ENCODE peak calls at places on chromosomes 16 and 17, in nine cellular contexts. One of them, this sample, is unnamed.

GRCh38 chr17:28404812-28405570 is 1.0 kb downstream of the SLC46A1 start:
- DNase-seq in MG63: no peak
- DNase-seq in AG09309: no peak
- DNase-seq in left ventricle myocardium inferior: no peak
- DNase-seq in AG04449: no peak
- DNase-seq in testis: peak; percentile 27
- DNase-seq in AG04450: no peak
- DNase-seq in colonic mucosa: no peak
- DNase-seq in SK-N-SH: peak; percentile 73
- DNase-seq in this sample: no peak

GRCh38 chr17:80850817-80851216 is 140.8 kb upstream of the CHMP6 start:
- DNase-seq in MG63: peak; percentile 65
- DNase-seq in AG09309: no peak
- DNase-seq in left ventricle myocardium inferior: no peak
- DNase-seq in AG04449: no peak
- DNase-seq in testis: no peak
- DNase-seq in AG04450: no peak
- DNase-seq in colonic mucosa: no peak
- DNase-seq in SK-N-SH: no peak
- DNase-seq in this sample: no peak

GRCh38 chr17:56772442-56772841 is 61.3 kb downstream of the C17orf67 start:
- DNase-seq in MG63: no peak
- DNase-seq in AG09309: no peak
- DNase-seq in left ventricle myocardium inferior: no peak
- DNase-seq in AG04449: no peak
- DNase-seq in testis: no peak
- DNase-seq in AG04450: no peak
- DNase-seq in colonic mucosa: no peak
- DNase-seq in SK-N-SH: no peak
- DNase-seq in this sample: no peak

GRCh38 chr16:89020925-89021595 is 44.1 kb upstream of the CBFA2T3 start:
- DNase-seq in MG63: no peak
- DNase-seq in AG09309: no peak
- DNase-seq in left ventricle myocardium inferior: peak; percentile 5
- DNase-seq in AG04449: no peak
- DNase-seq in testis: no peak
- DNase-seq in AG04450: no peak
- DNase-seq in colonic mucosa: no peak
- DNase-seq in SK-N-SH: no peak
- DNase-seq in this sample: no peak

GRCh38 chr17:65855245-65855644 is 293.8 kb upstream of the AXIN2 start:
- DNase-seq in MG63: peak; percentile 34
- DNase-seq in AG09309: no peak
- DNase-seq in left ventricle myocardium inferior: no peak
- DNase-seq in AG04449: no peak
- DNase-seq in testis: no peak
- DNase-seq in AG04450: no peak
- DNase-seq in colonic mucosa: peak; percentile 36
- DNase-seq in SK-N-SH: no peak
- DNase-seq in this sample: no peak

GRCh38 chr17:14724770-14725169 is 423.9 kb downstream of the HS3ST3B1 start:
- DNase-seq in MG63: no peak
- DNase-seq in AG09309: no peak
- DNase-seq in left ventricle myocardium inferior: no peak
- DNase-seq in AG04449: no peak
- DNase-seq in testis: no peak
- DNase-seq in AG04450: no peak
- DNase-seq in colonic mucosa: no peak
- DNase-seq in SK-N-SH: no peak
- DNase-seq in this sample: no peak

GRCh38 chr16:62213763-62214162 is 177.5 kb upstream of the CDH8 start:
- DNase-seq in MG63: no peak
- DNase-seq in AG09309: no peak
- DNase-seq in left ventricle myocardium inferior: no peak
- DNase-seq in AG04449: no peak
- DNase-seq in testis: peak; percentile 46
- DNase-seq in AG04450: no peak
- DNase-seq in colonic mucosa: no peak
- DNase-seq in SK-N-SH: no peak
- DNase-seq in this sample: no peak

GRCh38 chr16:85068746-85069145 is 41.2 kb downstream of the KIAA0513 start:
- DNase-seq in MG63: no peak
- DNase-seq in AG09309: no peak
- DNase-seq in left ventricle myocardium inferior: no peak
- DNase-seq in AG04449: no peak
- DNase-seq in testis: no peak
- DNase-seq in AG04450: no peak
- DNase-seq in colonic mucosa: no peak
- DNase-seq in SK-N-SH: no peak
- DNase-seq in this sample: no peak

GRCh38 chr17:64774888-64775600 is 112.9 kb upstream of the SMURF2 start:
- DNase-seq in MG63: no peak
- DNase-seq in AG09309: no peak
- DNase-seq in left ventricle myocardium inferior: no peak
- DNase-seq in AG04449: no peak
- DNase-seq in testis: no peak
- DNase-seq in AG04450: no peak
- DNase-seq in colonic mucosa: no peak
- DNase-seq in SK-N-SH: no peak
- DNase-seq in this sample: no peak

GRCh38 chr16:47143329-47143676 is 442 bp downstream of the NETO2 start:
- DNase-seq in MG63: peak; percentile 76
- DNase-seq in AG09309: no peak
- DNase-seq in left ventricle myocardium inferior: peak; percentile 47
- DNase-seq in AG04449: no peak
- DNase-seq in testis: peak; percentile 74
- DNase-seq in AG04450: no peak
- DNase-seq in colonic mucosa: peak; percentile 55
- DNase-seq in SK-N-SH: peak; percentile 92
- DNase-seq in this sample: no peak

GRCh38 chr17:77320046-77320445 is 179.3 kb downstream of the SEC14L1 start:
- DNase-seq in MG63: peak; percentile 43
- DNase-seq in AG09309: no peak
- DNase-seq in left ventricle myocardium inferior: no peak
- DNase-seq in AG04449: no peak
- DNase-seq in testis: no peak
- DNase-seq in AG04450: no peak
- DNase-seq in colonic mucosa: no peak
- DNase-seq in SK-N-SH: peak; percentile 44
- DNase-seq in this sample: no peak

GRCh38 chr17:28902819-28903545 is at the start of gene DHRS13:
- DNase-seq in MG63: peak; percentile 92
- DNase-seq in AG09309: no peak
- DNase-seq in left ventricle myocardium inferior: peak; percentile 90
- DNase-seq in AG04449: no peak
- DNase-seq in testis: peak; percentile 87
- DNase-seq in AG04450: peak; percentile 57
- DNase-seq in colonic mucosa: peak; percentile 94
- DNase-seq in SK-N-SH: peak; percentile 99
- DNase-seq in this sample: peak; percentile 67

GRCh38 chr16:73527191-73527590 is 479.3 kb upstream of the ZFHX3 start:
- DNase-seq in MG63: no peak
- DNase-seq in AG09309: no peak
- DNase-seq in left ventricle myocardium inferior: no peak
- DNase-seq in AG04449: no peak
- DNase-seq in testis: no peak
- DNase-seq in AG04450: no peak
- DNase-seq in colonic mucosa: no peak
- DNase-seq in SK-N-SH: no peak
- DNase-seq in this sample: no peak

DNA sequence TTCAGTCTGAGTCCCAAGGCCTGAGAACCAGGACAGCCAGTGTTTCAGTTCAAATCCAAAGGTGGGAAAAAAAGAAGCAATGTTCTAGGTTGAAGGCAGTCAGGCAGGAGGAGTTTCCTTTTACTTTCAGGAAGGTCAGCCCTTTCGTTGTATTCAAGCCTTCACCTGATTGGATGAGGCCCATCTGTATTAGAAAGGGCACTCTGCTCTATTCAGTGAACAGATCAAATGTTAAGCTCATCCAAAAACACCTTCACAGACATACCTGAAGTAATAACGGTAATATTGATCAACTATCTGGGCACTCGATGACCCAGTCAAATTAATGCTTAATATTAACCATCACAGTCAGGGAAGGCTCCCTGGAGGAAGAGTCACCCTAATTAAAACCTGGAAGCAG is 60.9 kb downstream of the IRX5 start:
- DNase-seq in MG63: no peak
- DNase-seq in AG09309: no peak
- DNase-seq in left ventricle myocardium inferior: no peak
- DNase-seq in AG04449: no peak
- DNase-seq in testis: no peak
- DNase-seq in AG04450: no peak
- DNase-seq in colonic mucosa: no peak
- DNase-seq in SK-N-SH: no peak
- DNase-seq in this sample: no peak
- H3K4me3 ChIP-seq in MG63: no peak overlapping the region
- H3K4me3 ChIP-seq in AG09309: no peak overlapping the region
- H3K4me3 ChIP-seq in left ventricle myocardium inferior: no peak overlapping the region
- H3K4me3 ChIP-seq in AG04449: no peak overlapping the region
- H3K4me3 ChIP-seq in testis: no peak overlapping the region
- H3K4me3 ChIP-seq in AG04450: no peak overlapping the region
- H3K4me3 ChIP-seq in colonic mucosa: no peak overlapping the region
- H3K4me3 ChIP-seq in SK-N-SH: no peak overlapping the region
- H3K4me3 ChIP-seq in this sample: no peak overlapping the region

GRCh38 chr17:48552453-48553189 is 7.7 kb upstream of the HOXB2 start:
- DNase-seq in MG63: no peak
- DNase-seq in AG09309: no peak
- DNase-seq in left ventricle myocardium inferior: no peak
- DNase-seq in AG04449: no peak
- DNase-seq in testis: no peak
- DNase-seq in AG04450: no peak
- DNase-seq in colonic mucosa: no peak
- DNase-seq in SK-N-SH: no peak
- DNase-seq in this sample: no peak
- H3K4me3 ChIP-seq in MG63: no peak overlapping the region
- H3K4me3 ChIP-seq in AG09309: no peak overlapping the region
- H3K4me3 ChIP-seq in left ventricle myocardium inferior: no peak overlapping the region
- H3K4me3 ChIP-seq in AG04449: peak overlapping the region; percentile 37
- H3K4me3 ChIP-seq in testis: no peak overlapping the region
- H3K4me3 ChIP-seq in AG04450: peak overlapping the region; percentile 63
- H3K4me3 ChIP-seq in colonic mucosa: no peak overlapping the region
- H3K4me3 ChIP-seq in SK-N-SH: no peak overlapping the region
- H3K4me3 ChIP-seq in this sample: no peak overlapping the region

GRCh38 chr16:56191807-56192643 is 736 bp downstream of the GNAO1 start:
- DNase-seq in MG63: peak; percentile 16
- DNase-seq in AG09309: no peak
- DNase-seq in left ventricle myocardium inferior: no peak
- DNase-seq in AG04449: no peak
- DNase-seq in testis: no peak
- DNase-seq in AG04450: no peak
- DNase-seq in colonic mucosa: no peak
- DNase-seq in SK-N-SH: peak; percentile 57
- DNase-seq in this sample: no peak
- H3K4me3 ChIP-seq in MG63: peak overlapping the region; percentile 56
- H3K4me3 ChIP-seq in AG09309: peak overlapping the region; percentile 46
- H3K4me3 ChIP-seq in left ventricle myocardium inferior: peak overlapping the region; percentile 86
- H3K4me3 ChIP-seq in AG04449: peak overlapping the region; percentile 57
- H3K4me3 ChIP-seq in testis: peak overlapping the region; percentile 89
- H3K4me3 ChIP-seq in AG04450: peak overlapping the region; percentile 56
- H3K4me3 ChIP-seq in colonic mucosa: peak overlapping the region; percentile 45
- H3K4me3 ChIP-seq in SK-N-SH: peak overlapping the region; percentile 55
- H3K4me3 ChIP-seq in this sample: peak overlapping the region; percentile 57

DNA sequence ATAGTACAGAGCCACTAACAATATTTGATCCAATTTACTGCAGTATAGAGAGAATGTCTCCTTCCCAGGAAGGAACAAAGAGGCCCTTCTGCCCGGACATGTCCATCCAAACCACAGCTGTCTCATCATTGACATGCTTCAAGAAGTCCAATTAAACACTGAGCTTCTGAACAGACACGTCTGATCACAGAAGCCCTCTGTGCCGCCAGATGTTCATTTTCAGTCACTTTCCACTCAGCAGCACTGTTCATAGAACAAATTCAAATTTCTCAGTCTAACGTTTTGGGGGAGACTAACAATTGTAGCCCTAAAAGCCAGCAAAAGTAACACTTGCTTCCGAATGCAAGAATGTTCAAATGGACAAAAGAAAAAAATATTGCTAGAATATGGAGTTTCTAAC is 15.3 kb downstream of the ZC3H7A start:
- DNase-seq in MG63: peak; percentile 12
- DNase-seq in AG09309: no peak
- DNase-seq in left ventricle myocardium inferior: no peak
- DNase-seq in AG04449: no peak
- DNase-seq in testis: no peak
- DNase-seq in AG04450: no peak
- DNase-seq in colonic mucosa: no peak
- DNase-seq in SK-N-SH: peak; percentile 39
- DNase-seq in this sample: no peak
- H3K4me3 ChIP-seq in MG63: no peak overlapping the region
- H3K4me3 ChIP-seq in AG09309: no peak overlapping the region
- H3K4me3 ChIP-seq in left ventricle myocardium inferior: peak overlapping the region; percentile 48
- H3K4me3 ChIP-seq in AG04449: no peak overlapping the region
- H3K4me3 ChIP-seq in testis: no peak overlapping the region
- H3K4me3 ChIP-seq in AG04450: no peak overlapping the region
- H3K4me3 ChIP-seq in colonic mucosa: no peak overlapping the region
- H3K4me3 ChIP-seq in SK-N-SH: no peak overlapping the region
- H3K4me3 ChIP-seq in this sample: no peak overlapping the region

This sample was measured in skeletal muscle cell.